ENCODE peak calls at places on chromosomes 6 and 20, in six cellular contexts. K is cardiac fibroblast, I is cardiac muscle cell, V is Peyer's patch, N is AG09309, L is foreskin fibroblast. F is an unnamed sample.
A peak's percentile ranks its signal among the peaks of the same experiment; 100 is the strongest.

GRCh38 chr6:113979930-113980329 is 9.0 kb upstream of the HDAC2 start:
- DNase-seq in I (no peak), K (no peak), L (no peak), V (no peak), N (no peak), F (no peak)

GRCh38 chr6:109820706-109821350 is 129.7 kb downstream of the FIG4 start:
- DNase-seq in K (no peak), N (no peak), V (no peak), L (no peak), I (no peak), F (no peak)

GRCh38 chr6:84356907-84357306 is 129.5 kb upstream of the CEP162 start:
- DNase-seq in L (peak; percentile 30), V (no peak), N (no peak), I (no peak), K (no peak), F (no peak)

GRCh38 chr6:125792680-125793079 is 1.9 kb downstream of the NCOA7 start:
- DNase-seq in N (no peak), K (peak; percentile 78), L (peak; percentile 59), V (no peak), I (no peak), F (no peak)

GRCh38 chr20:23092409-23092756 is 6.3 kb upstream of the CD93 start:
- DNase-seq in L (no peak), N (no peak), I (peak; percentile 37), V (no peak), K (peak; percentile 21), F (no peak)

GRCh38 chr20:59063358-59064213 is 21.0 kb upstream of the PRELID3B start:
- DNase-seq in L (peak; percentile 82), K (peak; percentile 71), N (no peak), I (peak; percentile 58), V (no peak), F (no peak)

GRCh38 chr6:79269877-79270276 is 35.4 kb upstream of the HMGN3 start:
- DNase-seq in V (no peak), K (peak; percentile 76), I (no peak), L (peak; percentile 74), N (peak; percentile 27), F (peak; percentile 82)

GRCh38 chr6:116461075-116461474 is at the start of gene CALHM6:
- DNase-seq in K (no peak), V (no peak), I (no peak), L (no peak), N (no peak), F (no peak)

GRCh38 chr6:77264970-77265369 is 198.3 kb downstream of the HTR1B start:
- DNase-seq in N (no peak), K (no peak), V (no peak), L (no peak), I (no peak), F (no peak)

GRCh38 chr20:31704225-31705119 is 18.2 kb downstream of the BCL2L1 start:
- DNase-seq in K (peak; percentile 88), N (no peak), L (peak; percentile 65), V (peak; percentile 78), I (no peak), F (peak; percentile 62)

GRCh38 chr6:65557224-65557623 is 149.8 kb downstream of the EYS start:
- DNase-seq in N (no peak), I (no peak), K (no peak), V (no peak), L (no peak), F (no peak)

GRCh38 chr20:35947489-35947888 is 6.8 kb downstream of the SCAND1 start:
- DNase-seq in N (no peak), K (peak; percentile 27), V (no peak), I (peak; percentile 41), L (peak; percentile 13), F (no peak)

GRCh38 chr6:24504642-24505586 is 10.1 kb downstream of the ALDH5A1 start:
- DNase-seq in N (no peak), L (peak; percentile 21), K (no peak), V (peak; percentile 72), I (no peak), F (no peak)

GRCh38 chr6:66858196-66858595 is 1151.2 kb upstream of the EYS start:
- DNase-seq in L (no peak), I (no peak), V (no peak), K (no peak), N (no peak), F (no peak)

GRCh38 chr6:131651782-131652181 is 14.7 kb downstream of the ENPP3 start:
- DNase-seq in L (no peak), I (no peak), N (no peak), K (no peak), V (no peak), F (no peak)

GRCh38 chr20:11207749-11208502 is 534.1 kb upstream of the JAG1 start:
- DNase-seq in V (peak; percentile 84), N (peak; percentile 78), I (no peak), L (peak; percentile 16), K (peak; percentile 77), F (no peak)

GRCh38 chr6:14965340-14966102 is 280.3 kb upstream of the JARID2 start:
- DNase-seq in I (no peak), V (no peak), L (peak; percentile 36), N (no peak), K (no peak), F (no peak)

GRCh38 chr20:57256205-57256604 is 10.2 kb downstream of the BMP7 start:
- DNase-seq in K (no peak), N (no peak), I (no peak), L (no peak), V (no peak), F (no peak)

GRCh38 chr6:40353197-40353966 is 233.8 kb downstream of the LRFN2 start:
- DNase-seq in K (no peak), V (no peak), L (no peak), I (peak; percentile 54), N (no peak), F (no peak)

DNA sequence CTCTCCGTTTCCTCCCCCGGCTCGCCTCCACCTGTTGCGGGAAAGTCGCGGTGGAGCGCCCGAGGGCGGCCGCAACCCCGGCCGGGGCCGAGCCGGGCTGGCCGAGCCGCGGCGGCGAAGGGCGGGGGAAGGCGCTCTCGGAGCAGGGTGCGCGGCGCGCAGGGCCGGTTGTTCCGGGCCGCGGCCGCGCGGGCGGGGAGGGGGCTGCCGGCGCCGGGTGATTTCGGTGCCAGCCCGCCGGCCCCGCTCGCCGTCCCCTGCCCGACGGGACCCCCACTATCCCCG is 235 bp downstream of the MAP7 start:
- DNase-seq in I (peak; percentile 64), N (no peak), V (no peak), L (peak; percentile 37), K (no peak), F (no peak)
- H3K4me3 ChIP-seq in I (peak overlapping the region; percentile 66), N (peak overlapping the region; percentile 52), V (peak overlapping the region; percentile 61), L (peak overlapping the region; percentile 55), K (peak overlapping the region; percentile 67), F (peak overlapping the region; percentile 62)

DNA sequence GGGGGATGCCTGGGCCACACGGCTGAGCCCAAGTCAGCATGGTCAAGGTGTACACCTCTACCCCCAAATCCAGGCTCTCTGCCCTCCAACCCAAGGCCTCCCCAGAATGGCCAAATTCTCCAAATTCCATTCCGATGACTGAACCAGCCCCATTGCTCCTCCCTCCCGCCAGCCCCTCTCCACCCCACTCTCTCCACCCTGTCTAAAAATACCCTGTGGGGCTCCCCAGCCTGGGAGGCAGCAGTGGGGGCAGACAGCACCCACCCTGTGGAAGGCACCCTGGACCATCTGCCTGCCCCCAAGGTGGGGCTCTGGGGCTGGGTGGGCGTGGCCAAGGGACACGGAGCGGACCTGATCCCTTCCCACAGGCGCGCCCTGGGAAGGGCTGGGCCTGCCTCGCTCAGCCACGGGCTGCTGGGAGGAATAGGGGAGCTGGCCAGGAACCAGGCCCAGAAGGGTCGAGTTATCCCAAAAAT is 11.4 kb downstream of the TEAD3 start:
- DNase-seq in V (peak; percentile 77), N (no peak), I (peak; percentile 47), L (peak; percentile 73), K (peak; percentile 75), F (no peak)
- H3K4me3 ChIP-seq in V (no peak overlapping the region), N (no peak overlapping the region), I (no peak overlapping the region), L (no peak overlapping the region), K (no peak overlapping the region), F (no peak overlapping the region)

GRCh38 chr6:107633680-107634141 is 143.8 kb downstream of the SOBP start:
- DNase-seq in I (no peak), L (no peak), V (no peak), K (no peak), N (no peak), F (no peak)

GRCh38 chr6:107635058-107635515 is 145.2 kb downstream of the SOBP start:
- DNase-seq in K (no peak), V (no peak), L (no peak), N (no peak), I (no peak), F (no peak)

GRCh38 chr6:107636486-107636885 is 146.6 kb downstream of the SOBP start:
- DNase-seq in I (no peak), L (no peak), N (no peak), V (no peak), K (no peak), F (no peak)

GRCh38 chr6:107632757-107633156 is 142.8 kb downstream of the SOBP start:
- DNase-seq in L (no peak), V (no peak), N (no peak), I (no peak), K (no peak), F (no peak)

GRCh38 chr6:107634147-107635057 is 144.5 kb downstream of the SOBP start:
- DNase-seq in I (peak; percentile 24), K (no peak), V (no peak), N (no peak), L (peak; percentile 32), F (no peak)
- H3K4me3 ChIP-seq in I (no peak overlapping the region), K (no peak overlapping the region), V (peak overlapping the region; percentile 13), N (no peak overlapping the region), L (no peak overlapping the region), F (peak overlapping the region; percentile 10)

DNA sequence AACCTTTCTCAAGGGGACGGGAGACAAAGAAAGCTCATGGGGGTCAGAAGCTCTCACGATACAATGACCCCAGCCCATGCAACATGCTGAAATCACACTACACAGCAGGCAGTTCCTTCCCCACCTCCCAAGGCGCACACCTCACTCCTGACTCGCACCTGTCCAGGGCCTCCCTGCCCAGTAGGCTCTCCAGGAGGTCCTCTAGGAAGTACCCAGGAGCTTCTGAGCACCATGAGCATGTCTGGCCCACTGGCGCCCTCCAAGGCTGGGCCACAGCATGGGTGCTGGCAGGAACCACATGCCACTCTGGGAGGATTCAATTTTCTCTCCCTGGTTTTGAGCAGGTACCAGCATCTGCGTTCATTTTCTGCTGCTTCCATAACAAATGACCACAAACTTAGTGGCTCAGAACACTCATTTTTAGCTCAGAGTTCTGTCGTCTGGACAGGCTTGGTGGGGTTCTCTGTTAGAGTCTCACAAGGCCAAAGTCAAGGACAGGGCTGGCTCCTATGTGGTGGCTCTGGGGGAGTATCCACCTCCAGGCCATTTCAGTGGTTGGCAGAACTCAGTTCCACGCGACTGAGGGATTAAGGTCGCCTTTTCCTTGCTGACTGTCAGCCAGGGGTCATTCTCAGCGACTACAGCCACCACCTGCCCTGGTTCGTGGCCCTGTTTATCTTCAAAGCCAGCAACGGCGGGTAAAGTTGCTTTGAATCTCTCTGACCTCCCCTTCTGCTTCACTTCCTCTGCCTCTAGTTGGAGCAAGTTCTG is 32.7 kb downstream of the ACSS1 start:
- DNase-seq in I (no peak), K (no peak), V (peak; percentile 28), N (no peak), L (no peak), F (no peak)
- H3K4me3 ChIP-seq in I (no peak overlapping the region), K (no peak overlapping the region), V (no peak overlapping the region), N (no peak overlapping the region), L (no peak overlapping the region), F (no peak overlapping the region)

GRCh38 chr6:85464260-85464644 is 14.4 kb downstream of the NT5E start:
- DNase-seq in K (peak; percentile 99), N (peak; percentile 94), V (no peak), L (peak; percentile 98), I (no peak), F (peak; percentile 95)
- H3K4me3 ChIP-seq in K (no peak overlapping the region), N (no peak overlapping the region), V (no peak overlapping the region), L (no peak overlapping the region), I (no peak overlapping the region), F (no peak overlapping the region)

GRCh38 chr20:61061981-61062380 is 190.1 kb upstream of the CDH4 start:
- DNase-seq in K (no peak), L (no peak), N (no peak), V (no peak), I (no peak), F (no peak)
- H3K4me3 ChIP-seq in K (no peak overlapping the region), L (no peak overlapping the region), N (no peak overlapping the region), V (no peak overlapping the region), I (no peak overlapping the region), F (no peak overlapping the region)

F was measured in astrocyte of the cerebellum.